ENCODE peak calls at places on chromosome 19, in five cellular contexts. T is CD8-positive, alpha-beta T cell; W is heart left ventricle; L is upper lobe of right lung; G is stomach. M is an unnamed sample.

GRCh38 chr19:44447864-44448674 is at the start of gene ZNF229:
- DNase-seq in L (peak), G (peak), T (peak), W (peak), M (peak)

GRCh38 chr19:46025825-46026224 is 3.0 kb upstream of the PGLYRP1 start:
- DNase-seq in G (no peak), L (no peak), T (no peak), W (no peak), M (no peak)

GRCh38 chr19:18415177-18415867 is 3.9 kb upstream of the SSBP4 start:
- DNase-seq in G (no peak), L (peak), T (no peak), W (peak), M (peak)

GRCh38 chr19:1618157-1619093 is 13.2 kb upstream of the UQCR11 start:
- DNase-seq in T (no peak), G (peak), L (no peak), W (no peak), M (peak)

GRCh38 chr19:53868091-53868891 is 608 bp downstream of the MYADM start:
- DNase-seq in W (peak), G (peak), L (peak), T (peak), M (peak)

GRCh38 chr19:30222428-30222873 is 149.7 kb upstream of the ZNF536 start:
- DNase-seq in G (no peak), W (no peak), L (no peak), T (no peak), M (no peak)

GRCh38 chr19:35407619-35408018 is 36.8 kb downstream of the GPR42 start:
- DNase-seq in T (no peak), L (no peak), G (no peak), W (no peak), M (no peak)

GRCh38 chr19:47044946-47045866 is 3.2 kb downstream of the TMEM160 start:
- DNase-seq in G (no peak), T (no peak), W (no peak), L (no peak), M (no peak)

GRCh38 chr19:43591904-43592772 is 3.8 kb downstream of the IRGQ start:
- DNase-seq in T (no peak), W (no peak), L (no peak), G (no peak), M (no peak)

GRCh38 chr19:39308531-39309304 is 11.9 kb downstream of the LRFN1 start:
- DNase-seq in L (no peak), T (no peak), W (no peak), G (no peak), M (peak)

GRCh38 chr19:2110822-2111221 is 14.1 kb downstream of the IZUMO4 start:
- DNase-seq in L (no peak), G (no peak), W (no peak), T (no peak), M (no peak)

GRCh38 chr19:31349160-31349881 is at the start of gene TSHZ3:
- DNase-seq in G (peak), W (peak), L (peak), T (no peak), M (peak)

GRCh38 chr19:16889429-16889882 is 657 bp downstream of the F2RL3 start:
- DNase-seq in G (no peak), L (no peak), T (no peak), W (peak), M (no peak)

GRCh38 chr19:12789098-12789903 is 2.0 kb upstream of the JUNB start:
- DNase-seq in T (no peak), W (no peak), G (no peak), L (no peak), M (peak)

GRCh38 chr19:38395381-38396127 is 7.1 kb downstream of the SPRED3 start:
- DNase-seq in T (peak), G (no peak), L (no peak), W (no peak), M (no peak)

GRCh38 chr19:38557205-38557799 is 60.5 kb downstream of the MAP4K1 start:
- DNase-seq in L (peak), G (peak), W (no peak), T (peak), M (peak)

GRCh38 chr19:55257461-55258411 is 1.1 kb downstream of the PPP6R1 start:
- DNase-seq in G (no peak), T (peak), W (no peak), L (no peak), M (peak)

GRCh38 chr19:51777570-51778460 is 16.8 kb downstream of the FPR2 start:
- DNase-seq in L (peak), G (peak), T (peak), W (peak), M (peak)

GRCh38 chr19:47644743-47645499 is 36.0 kb downstream of the BICRA start:
- DNase-seq in W (no peak), G (no peak), L (no peak), T (no peak), M (no peak)

GRCh38 chr19:46065486-46065885 is 24.7 kb upstream of the IGFL4 start:
- DNase-seq in G (no peak), T (no peak), L (no peak), W (no peak), M (no peak)

GRCh38 chr19:17332677-17333581 is 1.7 kb downstream of the ANO8 start:
- DNase-seq in W (no peak), G (no peak), L (no peak), T (no peak), M (no peak)

GRCh38 chr19:55086730-55087541 is 11.3 kb downstream of the EPS8L1 start:
- DNase-seq in L (peak), W (peak), T (peak), G (peak), M (peak)

GRCh38 chr19:7801020-7801570 is 28.9 kb upstream of the EVI5L start:
- DNase-seq in G (no peak), W (no peak), T (no peak), L (no peak), M (no peak)

GRCh38 chr19:41136636-41137035 is 22.4 kb downstream of the CYP2F1 start:
- DNase-seq in W (no peak), T (no peak), G (no peak), L (no peak), M (no peak)

GRCh38 chr19:41131186-41131585 is 17.0 kb downstream of the CYP2F1 start:
- DNase-seq in G (no peak), L (no peak), T (no peak), W (no peak), M (no peak)

GRCh38 chr19:41133260-41133659 is 19.0 kb downstream of the CYP2F1 start:
- DNase-seq in T (no peak), W (no peak), G (no peak), L (peak), M (no peak)

GRCh38 chr19:41134616-41135015 is 20.4 kb downstream of the CYP2F1 start:
- DNase-seq in W (no peak), G (no peak), L (no peak), T (no peak), M (no peak)

GRCh38 chr19:41137056-41137455 is 22.8 kb downstream of the CYP2F1 start:
- DNase-seq in L (no peak), W (no peak), G (no peak), T (no peak), M (no peak)
- TF ChIP-seq CTCF in L (no peak), W (no peak), G (no peak), T (no peak), M (no peak)

GRCh38 chr19:33654840-33655508 is 33.2 kb downstream of the CHST8 start:
- DNase-seq in L (peak), T (no peak), G (peak), W (no peak), M (no peak)

GRCh38 chr19:33662391-33662790 is 40.6 kb downstream of the CHST8 start:
- DNase-seq in T (no peak), L (no peak), G (no peak), W (no peak), M (no peak)

GRCh38 chr19:33660426-33661160 is 38.8 kb downstream of the CHST8 start:
- DNase-seq in G (no peak), T (no peak), W (no peak), L (no peak), M (no peak)

GRCh38 chr19:33661336-33661735 is 39.6 kb downstream of the CHST8 start:
- DNase-seq in L (no peak), G (no peak), T (no peak), W (no peak), M (no peak)

DNA sequence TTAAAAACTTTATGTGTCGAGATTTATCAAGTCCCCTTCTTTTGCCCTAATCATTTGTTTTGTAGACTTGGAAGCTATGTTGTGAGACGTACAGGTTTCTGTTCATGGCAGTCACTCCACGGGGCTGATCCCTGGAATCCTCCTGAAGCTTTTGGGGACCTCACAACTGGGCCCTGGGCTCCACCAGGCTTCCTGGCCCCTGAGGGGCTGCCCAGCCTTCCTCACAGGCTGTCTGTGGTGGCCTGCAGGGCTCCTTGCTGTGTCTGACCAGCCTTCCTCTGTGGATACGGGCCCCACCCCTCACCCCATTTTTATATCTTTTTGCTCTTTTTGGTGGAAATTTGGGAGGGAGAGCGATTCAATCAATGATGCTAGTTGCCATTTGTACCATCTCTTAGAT is 38.1 kb downstream of the CHST8 start:
- DNase-seq in T (no peak), L (no peak), G (no peak), W (no peak), M (no peak)
- H3K27ac ChIP-seq in T (no peak), L (no peak), G (no peak), W (no peak), M (no peak)

GRCh38 chr19:3275068-3275582 is 50.7 kb downstream of the CELF5 start:
- DNase-seq in W (no peak), T (peak), L (no peak), G (no peak), M (no peak)
- TF ChIP-seq CTCF in W (no peak), T (peak), L (no peak), G (no peak), M (no peak)

GRCh38 chr19:56507446-56508281 is at the start of gene ZNF471:
- DNase-seq in W (peak), G (peak), T (peak), L (peak), M (peak)

GRCh38 chr19:56504581-56504980 is 3.1 kb upstream of the ZNF471 start:
- DNase-seq in L (no peak), W (no peak), T (no peak), G (no peak), M (no peak)

DNA sequence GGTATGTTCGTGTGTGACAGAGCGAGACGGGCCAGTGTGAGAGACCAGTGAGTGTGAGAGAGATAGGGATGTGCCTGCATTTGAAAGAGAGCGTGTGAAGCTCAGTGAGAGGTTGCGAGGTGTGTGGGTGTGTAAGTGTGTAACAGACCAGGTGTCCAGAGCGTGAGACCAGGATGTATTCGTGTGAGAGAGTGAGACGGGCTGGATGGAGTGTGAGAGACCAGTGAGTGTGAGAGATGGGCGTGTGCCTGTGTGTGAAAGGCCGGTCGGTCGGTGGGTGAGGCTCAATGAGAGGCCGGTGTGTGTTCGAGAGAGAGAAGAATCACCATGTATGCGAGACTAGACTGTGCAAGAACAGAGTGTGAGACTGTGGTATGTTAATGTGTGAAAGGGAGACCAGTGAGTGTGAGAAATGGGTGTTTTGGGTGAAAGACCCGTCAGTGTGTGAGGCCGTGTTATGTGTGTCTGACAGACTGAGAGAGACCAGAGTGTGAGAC is 675 bp downstream of the ZNF471 start:
- DNase-seq in T (no peak), L (no peak), G (no peak), W (peak), M (no peak)
- H3K27ac ChIP-seq in T (peak), L (peak), G (peak), W (peak), M (peak)

GRCh38 chr19:10568826-10569651 is at the start of gene CDKN2D:
- DNase-seq in W (peak), G (peak), L (peak), T (peak), M (peak)
- TF ChIP-seq CTCF in W (peak), G (no peak), L (peak), T (no peak), M (peak)

GRCh38 chr19:56699552-56699951 is 28.0 kb upstream of the ZNF835 start:
- DNase-seq in G (no peak), L (no peak), T (no peak), W (no peak), M (no peak)
- H3K27ac ChIP-seq in G (no peak), L (no peak), T (no peak), W (no peak), M (no peak)

M was measured in colonic mucosa.